ENCODE peak calls at places on chromosomes 11 and 22, in six cellular contexts. Z is lower lobe of right lung, J is heart left ventricle, S is HFFc6, N is tibial nerve, L is kidney. Q is an unnamed sample.

GRCh38 chr11:67119577-67120391 is 721 bp downstream of the KDM2A start:
- DNase-seq in Z (peak; percentile 52), J (peak; percentile 33), S (no peak), N (no peak), L (peak; percentile 78), Q (peak; percentile 38)

GRCh38 chr22:44693756-44694155 is 8.2 kb upstream of the PRR5 start:
- DNase-seq in Z (no peak), J (no peak), S (no peak), N (no peak), L (no peak), Q (no peak)

GRCh38 chr11:18775492-18776292 is 15.9 kb downstream of the PTPN5 start:
- DNase-seq in Z (peak; percentile 72), J (peak; percentile 46), S (peak; percentile 32), N (peak; percentile 36), L (peak; percentile 48), Q (peak; percentile 78)

GRCh38 chr11:118688851-118689502 is 9.5 kb upstream of the TREH start:
- DNase-seq in Z (no peak), J (no peak), S (no peak), N (no peak), L (peak; percentile 76), Q (no peak)

GRCh38 chr11:125165111-125165663 is 636 bp downstream of the PKNOX2 start:
- DNase-seq in Z (no peak), J (no peak), S (no peak), N (no peak), L (peak; percentile 83), Q (peak; percentile 24)

GRCh38 chr11:113627297-113627696 is 78.8 kb downstream of the TMPRSS5 start:
- DNase-seq in Z (no peak), J (no peak), S (no peak), N (no peak), L (no peak), Q (no peak)

GRCh38 chr11:41246399-41246745 is 213.1 kb downstream of the LRRC4C start:
- DNase-seq in Z (no peak), J (no peak), S (no peak), N (no peak), L (peak; percentile 37), Q (no peak)

GRCh38 chr22:49951001-49951677 is 9.4 kb upstream of the PIM3 start:
- DNase-seq in Z (peak; percentile 97), J (no peak), S (no peak), N (no peak), L (peak; percentile 98), Q (peak; percentile 90)

GRCh38 chr11:42422094-42422493 is 889.7 kb upstream of the API5 start:
- DNase-seq in Z (no peak), J (no peak), S (peak; percentile 45), N (no peak), L (no peak), Q (no peak)

GRCh38 chr22:49907807-49908206 is 10.4 kb downstream of the ALG12 start:
- DNase-seq in Z (no peak), J (no peak), S (no peak), N (no peak), L (peak; percentile 59), Q (no peak)

GRCh38 chr11:74966651-74967050 is 17.6 kb downstream of the SPCS2 start:
- DNase-seq in Z (no peak), J (no peak), S (no peak), N (no peak), L (no peak), Q (peak; percentile 61)

GRCh38 chr22:31081963-31082605 is 966 bp downstream of the SMTN start:
- DNase-seq in Z (no peak), J (no peak), S (peak; percentile 59), N (no peak), L (no peak), Q (peak; percentile 46)

GRCh38 chr11:44255406-44256071 is 54.4 kb downstream of the ALX4 start:
- DNase-seq in Z (no peak), J (no peak), S (no peak), N (no peak), L (no peak), Q (no peak)

GRCh38 chr22:38865201-38866023 is 6.6 kb downstream of the CBX6 start:
- DNase-seq in Z (peak; percentile 41), J (no peak), S (no peak), N (no peak), L (no peak), Q (no peak)

GRCh38 chr11:60867871-60868681 is 734 bp downstream of the ZP1 start:
- DNase-seq in Z (peak; percentile 8), J (no peak), S (no peak), N (no peak), L (no peak), Q (no peak)

GRCh38 chr11:128582496-128583366 is 4.6 kb downstream of the ETS1 start:
- DNase-seq in Z (no peak), J (peak; percentile 43), S (peak; percentile 92), N (no peak), L (peak; percentile 74), Q (peak; percentile 84)

GRCh38 chr11:114366331-114367243 is 33.7 kb downstream of the C11orf71 start:
- DNase-seq in Z (no peak), J (no peak), S (peak; percentile 85), N (no peak), L (no peak), Q (peak; percentile 46)

GRCh38 chr11:60950933-60951610 is 904 bp downstream of the SLC15A3 start:
- DNase-seq in Z (peak; percentile 76), J (no peak), S (no peak), N (no peak), L (peak; percentile 82), Q (no peak)

GRCh38 chr22:44364750-44365118 is 52.0 kb upstream of the SHISAL1 start:
- DNase-seq in Z (peak; percentile 26), J (peak; percentile 48), S (no peak), N (no peak), L (peak; percentile 49), Q (no peak)

GRCh38 chr11:38345286-38345685 is 1747.2 kb upstream of the RAG2 start:
- DNase-seq in Z (no peak), J (no peak), S (no peak), N (no peak), L (no peak), Q (peak; percentile 4)

GRCh38 chr11:45079943-45080719 is 66.3 kb upstream of the PRDM11 start:
- DNase-seq in Z (peak; percentile 69), J (peak; percentile 53), S (no peak), N (no peak), L (peak; percentile 63), Q (no peak)

GRCh38 chr11:838441-839279 is 3.7 kb downstream of the POLR2L start:
- DNase-seq in Z (no peak), J (no peak), S (no peak), N (no peak), L (no peak), Q (no peak)
- TF ChIP-seq CTCF in Z (peak; percentile 13), J (no peak), S (peak; percentile 70), N (no peak), L (no peak), Q (peak; percentile 40)

GRCh38 chr11:34960277-34960676 is 43.9 kb downstream of the PDHX start:
- DNase-seq in Z (no peak), J (peak; percentile 32), S (no peak), N (peak; percentile 22), L (peak; percentile 67), Q (peak; percentile 7)

GRCh38 chr11:34962034-34962433 is 45.6 kb downstream of the PDHX start:
- DNase-seq in Z (no peak), J (no peak), S (no peak), N (no peak), L (no peak), Q (no peak)

GRCh38 chr11:34959770-34960169 is 43.4 kb downstream of the PDHX start:
- DNase-seq in Z (no peak), J (no peak), S (no peak), N (no peak), L (no peak), Q (no peak)

GRCh38 chr11:34964610-34965331 is 48.4 kb downstream of the PDHX start:
- DNase-seq in Z (no peak), J (no peak), S (no peak), N (no peak), L (no peak), Q (no peak)

DNA sequence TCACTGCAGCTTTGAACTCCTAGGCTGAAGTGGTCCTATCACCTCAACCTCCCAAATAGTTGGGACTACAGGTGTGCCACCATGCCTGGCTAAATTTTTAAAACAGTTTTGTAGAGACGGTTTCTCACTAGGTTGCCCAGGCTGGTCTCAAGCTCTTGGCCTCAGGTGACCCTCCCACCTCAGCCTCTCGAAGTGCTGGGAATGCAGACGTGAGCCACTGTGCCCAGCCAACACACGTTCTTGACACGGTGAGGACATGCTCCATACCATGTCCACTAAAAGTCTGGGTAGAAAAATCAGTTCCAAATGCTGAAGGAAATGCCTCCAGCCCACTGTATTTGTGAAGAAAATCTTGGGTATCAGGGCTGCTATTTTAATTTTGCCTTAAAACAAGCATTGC is 46.9 kb downstream of the PDHX start:
- DNase-seq in Z (peak; percentile 50), J (no peak), S (no peak), N (no peak), L (no peak), Q (no peak)
- TF ChIP-seq CTCF in Z (no peak), J (no peak), S (no peak), N (no peak), L (no peak), Q (no peak)

DNA sequence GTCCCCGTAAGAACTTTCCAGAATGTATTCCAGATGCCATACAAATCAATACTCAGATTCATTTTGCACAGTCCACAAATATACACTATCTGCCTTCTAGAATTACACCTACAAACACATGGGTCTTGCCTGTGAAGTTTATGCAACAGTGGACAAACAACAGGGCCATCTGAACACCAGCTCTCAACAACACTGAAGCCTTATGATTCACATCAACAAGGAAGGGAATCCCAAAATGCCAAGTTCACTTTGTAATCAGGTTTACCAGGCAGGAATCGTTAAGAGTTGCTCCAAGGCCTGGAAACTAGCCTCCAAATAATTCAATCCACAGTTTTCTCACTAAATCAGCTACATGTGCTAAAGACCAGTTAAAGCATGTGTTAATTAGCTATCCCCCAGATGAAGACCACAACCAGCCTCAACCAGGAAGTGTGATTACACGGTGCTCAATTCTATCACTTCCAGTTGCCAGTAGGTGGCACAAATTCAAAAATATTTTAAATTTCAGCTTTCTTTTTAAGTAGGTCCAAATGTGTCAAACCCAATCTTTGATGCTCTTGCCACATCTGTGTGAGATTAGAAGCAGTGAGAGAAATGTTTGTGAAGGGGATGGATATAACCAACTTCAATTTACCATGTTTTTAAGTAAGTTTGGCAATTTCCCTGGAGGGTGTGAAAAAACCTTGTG is 139.1 kb upstream of the BDNF start:
- DNase-seq in Z (no peak), J (no peak), S (peak; percentile 11), N (no peak), L (no peak), Q (peak; percentile 28)
- TF ChIP-seq CTCF in Z (no peak), J (no peak), S (peak; percentile 78), N (no peak), L (peak; percentile 13), Q (peak; percentile 43)

DNA sequence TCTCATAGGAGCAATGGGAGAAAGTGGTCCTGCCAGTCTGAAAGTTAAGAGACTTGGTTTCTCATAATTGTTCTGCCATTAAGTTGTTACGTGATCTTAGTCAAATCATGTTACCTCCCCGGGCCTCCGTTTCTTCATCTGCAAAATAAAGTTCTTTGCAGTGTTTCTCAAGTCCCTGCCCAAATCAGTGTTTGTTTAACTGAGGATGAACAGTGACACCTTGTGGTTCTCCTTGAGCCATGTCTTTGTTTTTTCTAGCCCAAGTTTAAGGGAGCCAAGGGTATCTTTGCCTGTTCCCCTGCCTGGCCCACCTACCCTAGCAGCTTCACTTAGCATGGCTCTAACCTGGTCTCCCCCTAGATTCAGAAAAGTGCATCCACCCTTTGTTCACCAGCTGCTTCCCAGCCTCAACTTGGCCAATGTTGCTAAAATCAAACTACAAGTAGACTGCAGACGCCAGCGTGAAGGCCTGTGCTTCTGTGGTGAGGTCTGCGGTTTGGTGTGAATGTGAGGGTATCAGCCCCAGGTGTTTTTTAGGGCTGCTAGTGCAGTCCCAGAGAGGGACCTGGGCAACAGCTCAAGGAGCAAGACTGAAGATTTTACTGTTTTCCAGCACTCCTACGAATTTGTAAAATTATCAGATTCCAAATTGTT is 35.5 kb downstream of the FZD4 start:
- DNase-seq in Z (no peak), J (no peak), S (peak; percentile 68), N (no peak), L (no peak), Q (peak; percentile 68)
- TF ChIP-seq CTCF in Z (peak; percentile 56), J (peak; percentile 47), S (peak; percentile 88), N (peak; percentile 33), L (peak; percentile 72), Q (peak; percentile 69)